ENCODE peak calls at places on chromosomes 4 and X, in nine cellular contexts. One of them, this sample, is unnamed.

GRCh38 chr4:5932021-5932553 is 39.2 kb upstream of the CRMP1 start:
- DNase-seq in BE2C: no peak
- DNase-seq in colonic mucosa: no peak
- DNase-seq in glomerular endothelial cell: no peak
- DNase-seq in stimulated activated CD8-positive, alpha-beta memory T cell treated with anti-CD3 and anti-CD28 coated beads, Interleukin-15, amount 100 ng/mL, for 24 hours: no peak
- DNase-seq in GM13976: no peak
- DNase-seq in NCI-H2081: peak
- DNase-seq in T follicular helper cell: no peak
- DNase-seq in chondrocyte: no peak
- DNase-seq in this sample: no peak

GRCh38 chr4:2081540-2081939 is 22.4 kb downstream of the NAT8L start:
- DNase-seq in NCI-H2081: no peak
- DNase-seq in glomerular endothelial cell: no peak
- DNase-seq in stimulated activated CD8-positive, alpha-beta memory T cell treated with anti-CD3 and anti-CD28 coated beads, Interleukin-15, amount 100 ng/mL, for 24 hours: no peak
- DNase-seq in colonic mucosa: no peak
- DNase-seq in T follicular helper cell: no peak
- DNase-seq in chondrocyte: no peak
- DNase-seq in GM13976: no peak
- DNase-seq in BE2C: no peak
- DNase-seq in this sample: no peak

GRCh38 chrX:9390693-9391368 is 74.0 kb upstream of the TBL1X start:
- DNase-seq in GM13976: no peak
- DNase-seq in colonic mucosa: no peak
- DNase-seq in NCI-H2081: no peak
- DNase-seq in glomerular endothelial cell: no peak
- DNase-seq in chondrocyte: no peak
- DNase-seq in T follicular helper cell: no peak
- DNase-seq in stimulated activated CD8-positive, alpha-beta memory T cell treated with anti-CD3 and anti-CD28 coated beads, Interleukin-15, amount 100 ng/mL, for 24 hours: no peak
- DNase-seq in BE2C: no peak
- DNase-seq in this sample: no peak

GRCh38 chr4:150863456-150863855 is 151.6 kb downstream of the LRBA start:
- DNase-seq in stimulated activated CD8-positive, alpha-beta memory T cell treated with anti-CD3 and anti-CD28 coated beads, Interleukin-15, amount 100 ng/mL, for 24 hours: no peak
- DNase-seq in colonic mucosa: no peak
- DNase-seq in T follicular helper cell: no peak
- DNase-seq in BE2C: no peak
- DNase-seq in GM13976: no peak
- DNase-seq in chondrocyte: no peak
- DNase-seq in glomerular endothelial cell: no peak
- DNase-seq in NCI-H2081: no peak
- DNase-seq in this sample: no peak

GRCh38 chr4:153335665-153336064 is 8.8 kb upstream of the MND1 start:
- DNase-seq in chondrocyte: no peak
- DNase-seq in colonic mucosa: no peak
- DNase-seq in glomerular endothelial cell: no peak
- DNase-seq in NCI-H2081: no peak
- DNase-seq in T follicular helper cell: no peak
- DNase-seq in stimulated activated CD8-positive, alpha-beta memory T cell treated with anti-CD3 and anti-CD28 coated beads, Interleukin-15, amount 100 ng/mL, for 24 hours: no peak
- DNase-seq in GM13976: no peak
- DNase-seq in BE2C: no peak
- DNase-seq in this sample: no peak

GRCh38 chr4:120718979-120719566 is 203.5 kb downstream of the PRDM5 start:
- DNase-seq in colonic mucosa: peak
- DNase-seq in BE2C: peak
- DNase-seq in GM13976: no peak
- DNase-seq in T follicular helper cell: no peak
- DNase-seq in glomerular endothelial cell: no peak
- DNase-seq in chondrocyte: no peak
- DNase-seq in stimulated activated CD8-positive, alpha-beta memory T cell treated with anti-CD3 and anti-CD28 coated beads, Interleukin-15, amount 100 ng/mL, for 24 hours: no peak
- DNase-seq in NCI-H2081: peak
- DNase-seq in this sample: no peak

GRCh38 chrX:41350976-41351569 is 17.1 kb downstream of the DDX3X start:
- DNase-seq in stimulated activated CD8-positive, alpha-beta memory T cell treated with anti-CD3 and anti-CD28 coated beads, Interleukin-15, amount 100 ng/mL, for 24 hours: no peak
- DNase-seq in colonic mucosa: no peak
- DNase-seq in GM13976: no peak
- DNase-seq in BE2C: no peak
- DNase-seq in NCI-H2081: no peak
- DNase-seq in T follicular helper cell: no peak
- DNase-seq in chondrocyte: no peak
- DNase-seq in glomerular endothelial cell: no peak
- DNase-seq in this sample: no peak

GRCh38 chr4:168917150-168917779 is 92.8 kb downstream of the CBR4 start:
- DNase-seq in stimulated activated CD8-positive, alpha-beta memory T cell treated with anti-CD3 and anti-CD28 coated beads, Interleukin-15, amount 100 ng/mL, for 24 hours: no peak
- DNase-seq in colonic mucosa: no peak
- DNase-seq in glomerular endothelial cell: peak
- DNase-seq in GM13976: peak
- DNase-seq in T follicular helper cell: no peak
- DNase-seq in NCI-H2081: peak
- DNase-seq in BE2C: no peak
- DNase-seq in chondrocyte: no peak
- DNase-seq in this sample: no peak

GRCh38 chrX:21930986-21931385 is 9.5 kb upstream of the SMS start:
- DNase-seq in T follicular helper cell: no peak
- DNase-seq in stimulated activated CD8-positive, alpha-beta memory T cell treated with anti-CD3 and anti-CD28 coated beads, Interleukin-15, amount 100 ng/mL, for 24 hours: no peak
- DNase-seq in NCI-H2081: no peak
- DNase-seq in glomerular endothelial cell: no peak
- DNase-seq in GM13976: no peak
- DNase-seq in chondrocyte: no peak
- DNase-seq in colonic mucosa: no peak
- DNase-seq in BE2C: no peak
- DNase-seq in this sample: no peak

GRCh38 chr4:156472624-156473023 is 499.0 kb downstream of the PDGFC start:
- DNase-seq in glomerular endothelial cell: no peak
- DNase-seq in stimulated activated CD8-positive, alpha-beta memory T cell treated with anti-CD3 and anti-CD28 coated beads, Interleukin-15, amount 100 ng/mL, for 24 hours: no peak
- DNase-seq in colonic mucosa: no peak
- DNase-seq in chondrocyte: no peak
- DNase-seq in NCI-H2081: no peak
- DNase-seq in T follicular helper cell: no peak
- DNase-seq in BE2C: no peak
- DNase-seq in GM13976: no peak
- DNase-seq in this sample: no peak

GRCh38 chr4:83115656-83116285 is 1.2 kb upstream of the PLAC8 start:
- DNase-seq in BE2C: no peak
- DNase-seq in GM13976: no peak
- DNase-seq in glomerular endothelial cell: no peak
- DNase-seq in NCI-H2081: no peak
- DNase-seq in chondrocyte: no peak
- DNase-seq in colonic mucosa: no peak
- DNase-seq in T follicular helper cell: no peak
- DNase-seq in stimulated activated CD8-positive, alpha-beta memory T cell treated with anti-CD3 and anti-CD28 coated beads, Interleukin-15, amount 100 ng/mL, for 24 hours: no peak
- DNase-seq in this sample: no peak

GRCh38 chrX:13180807-13181206 is 136.4 kb upstream of the FAM9C start:
- DNase-seq in stimulated activated CD8-positive, alpha-beta memory T cell treated with anti-CD3 and anti-CD28 coated beads, Interleukin-15, amount 100 ng/mL, for 24 hours: no peak
- DNase-seq in glomerular endothelial cell: no peak
- DNase-seq in BE2C: no peak
- DNase-seq in GM13976: no peak
- DNase-seq in T follicular helper cell: no peak
- DNase-seq in NCI-H2081: no peak
- DNase-seq in colonic mucosa: no peak
- DNase-seq in chondrocyte: no peak
- DNase-seq in this sample: no peak

GRCh38 chr4:140296335-140296753 is 77.1 kb upstream of the SCOC start:
- DNase-seq in GM13976: no peak
- DNase-seq in T follicular helper cell: no peak
- DNase-seq in stimulated activated CD8-positive, alpha-beta memory T cell treated with anti-CD3 and anti-CD28 coated beads, Interleukin-15, amount 100 ng/mL, for 24 hours: no peak
- DNase-seq in NCI-H2081: peak
- DNase-seq in glomerular endothelial cell: peak
- DNase-seq in BE2C: peak
- DNase-seq in colonic mucosa: peak
- DNase-seq in chondrocyte: no peak
- DNase-seq in this sample: peak